ENCODE peak calls at places on chromosomes 3 and 15, in ten cellular contexts. One of them, this sample, is unnamed.

GRCh38 chr15:36644156-36644896 is 64.9 kb downstream of the CDIN1 start:
- DNase-seq in iPS DF 19.7: no peak
- DNase-seq in omental fat pad: no peak
- DNase-seq in stimulated activated CD4-positive, alpha-beta T cell treated with anti-CD3 and anti-CD28 coated beads, TNF-alpha, amount 100 ng/mL, for 24 hours: no peak
- DNase-seq in Panc1: no peak
- DNase-seq in activated CD4-positive, CD25-positive, alpha-beta regulatory T cell treated with anti-CD3 and anti-CD28 coated beads, Interleukin-2, amount 50 U/mL, for 72 hours: no peak
- DNase-seq in naive thymus-derived CD8-positive, alpha-beta T cell: no peak
- DNase-seq in WTC11: no peak
- DNase-seq in myocyte: no peak
- DNase-seq in RWPE1: no peak
- DNase-seq in this sample: no peak

GRCh38 chr3:192935441-192935840 is 17.8 kb upstream of the MB21D2 start:
- DNase-seq in iPS DF 19.7: no peak
- DNase-seq in omental fat pad: no peak
- DNase-seq in stimulated activated CD4-positive, alpha-beta T cell treated with anti-CD3 and anti-CD28 coated beads, TNF-alpha, amount 100 ng/mL, for 24 hours: no peak
- DNase-seq in Panc1: no peak
- DNase-seq in activated CD4-positive, CD25-positive, alpha-beta regulatory T cell treated with anti-CD3 and anti-CD28 coated beads, Interleukin-2, amount 50 U/mL, for 72 hours: no peak
- DNase-seq in naive thymus-derived CD8-positive, alpha-beta T cell: no peak
- DNase-seq in WTC11: no peak
- DNase-seq in myocyte: no peak
- DNase-seq in RWPE1: no peak
- DNase-seq in this sample: no peak

GRCh38 chr3:123157598-123158287 is 44.0 kb upstream of the SEC22A start:
- DNase-seq in iPS DF 19.7: no peak
- DNase-seq in omental fat pad: no peak
- DNase-seq in stimulated activated CD4-positive, alpha-beta T cell treated with anti-CD3 and anti-CD28 coated beads, TNF-alpha, amount 100 ng/mL, for 24 hours: no peak
- DNase-seq in Panc1: no peak
- DNase-seq in activated CD4-positive, CD25-positive, alpha-beta regulatory T cell treated with anti-CD3 and anti-CD28 coated beads, Interleukin-2, amount 50 U/mL, for 72 hours: no peak
- DNase-seq in naive thymus-derived CD8-positive, alpha-beta T cell: no peak
- DNase-seq in WTC11: no peak
- DNase-seq in myocyte: no peak
- DNase-seq in RWPE1: no peak
- DNase-seq in this sample: no peak

GRCh38 chr15:25481208-25481862 is 42.5 kb upstream of the UBE3A start:
- DNase-seq in iPS DF 19.7: peak; percentile 54
- DNase-seq in omental fat pad: no peak
- DNase-seq in stimulated activated CD4-positive, alpha-beta T cell treated with anti-CD3 and anti-CD28 coated beads, TNF-alpha, amount 100 ng/mL, for 24 hours: no peak
- DNase-seq in Panc1: no peak
- DNase-seq in activated CD4-positive, CD25-positive, alpha-beta regulatory T cell treated with anti-CD3 and anti-CD28 coated beads, Interleukin-2, amount 50 U/mL, for 72 hours: no peak
- DNase-seq in naive thymus-derived CD8-positive, alpha-beta T cell: no peak
- DNase-seq in WTC11: peak; percentile 42
- DNase-seq in myocyte: no peak
- DNase-seq in RWPE1: peak; percentile 27
- DNase-seq in this sample: no peak

GRCh38 chr3:30688776-30689175 is 82.4 kb downstream of the TGFBR2 start:
- DNase-seq in iPS DF 19.7: no peak
- DNase-seq in omental fat pad: no peak
- DNase-seq in stimulated activated CD4-positive, alpha-beta T cell treated with anti-CD3 and anti-CD28 coated beads, TNF-alpha, amount 100 ng/mL, for 24 hours: no peak
- DNase-seq in Panc1: no peak
- DNase-seq in activated CD4-positive, CD25-positive, alpha-beta regulatory T cell treated with anti-CD3 and anti-CD28 coated beads, Interleukin-2, amount 50 U/mL, for 72 hours: no peak
- DNase-seq in naive thymus-derived CD8-positive, alpha-beta T cell: no peak
- DNase-seq in WTC11: no peak
- DNase-seq in myocyte: no peak
- DNase-seq in RWPE1: peak; percentile 1
- DNase-seq in this sample: no peak

GRCh38 chr3:128489860-128490649 is 2.9 kb downstream of the GATA2 start:
- DNase-seq in iPS DF 19.7: no peak
- DNase-seq in omental fat pad: peak; percentile 20
- DNase-seq in stimulated activated CD4-positive, alpha-beta T cell treated with anti-CD3 and anti-CD28 coated beads, TNF-alpha, amount 100 ng/mL, for 24 hours: no peak
- DNase-seq in Panc1: no peak
- DNase-seq in activated CD4-positive, CD25-positive, alpha-beta regulatory T cell treated with anti-CD3 and anti-CD28 coated beads, Interleukin-2, amount 50 U/mL, for 72 hours: no peak
- DNase-seq in naive thymus-derived CD8-positive, alpha-beta T cell: peak; percentile 23
- DNase-seq in WTC11: peak; percentile 64
- DNase-seq in myocyte: peak; percentile 24
- DNase-seq in RWPE1: no peak
- DNase-seq in this sample: no peak

GRCh38 chr3:33131328-33132018 is 17.7 kb downstream of the CRTAP start:
- DNase-seq in iPS DF 19.7: peak; percentile 85
- DNase-seq in omental fat pad: no peak
- DNase-seq in stimulated activated CD4-positive, alpha-beta T cell treated with anti-CD3 and anti-CD28 coated beads, TNF-alpha, amount 100 ng/mL, for 24 hours: no peak
- DNase-seq in Panc1: no peak
- DNase-seq in activated CD4-positive, CD25-positive, alpha-beta regulatory T cell treated with anti-CD3 and anti-CD28 coated beads, Interleukin-2, amount 50 U/mL, for 72 hours: no peak
- DNase-seq in naive thymus-derived CD8-positive, alpha-beta T cell: peak; percentile 26
- DNase-seq in WTC11: peak; percentile 63
- DNase-seq in myocyte: peak; percentile 71
- DNase-seq in RWPE1: peak; percentile 49
- DNase-seq in this sample: no peak

GRCh38 chr3:45870099-45870498 is 16.2 kb upstream of the CCR9 start:
- DNase-seq in iPS DF 19.7: no peak
- DNase-seq in omental fat pad: no peak
- DNase-seq in stimulated activated CD4-positive, alpha-beta T cell treated with anti-CD3 and anti-CD28 coated beads, TNF-alpha, amount 100 ng/mL, for 24 hours: peak; percentile 19
- DNase-seq in Panc1: no peak
- DNase-seq in activated CD4-positive, CD25-positive, alpha-beta regulatory T cell treated with anti-CD3 and anti-CD28 coated beads, Interleukin-2, amount 50 U/mL, for 72 hours: peak; percentile 40
- DNase-seq in naive thymus-derived CD8-positive, alpha-beta T cell: peak; percentile 82
- DNase-seq in WTC11: no peak
- DNase-seq in myocyte: no peak
- DNase-seq in RWPE1: no peak
- DNase-seq in this sample: no peak

GRCh38 chr15:92077353-92078080 is 224.0 kb downstream of the SLCO3A1 start:
- DNase-seq in iPS DF 19.7: peak; percentile 57
- DNase-seq in omental fat pad: peak; percentile 38
- DNase-seq in stimulated activated CD4-positive, alpha-beta T cell treated with anti-CD3 and anti-CD28 coated beads, TNF-alpha, amount 100 ng/mL, for 24 hours: peak; percentile 66
- DNase-seq in Panc1: no peak
- DNase-seq in activated CD4-positive, CD25-positive, alpha-beta regulatory T cell treated with anti-CD3 and anti-CD28 coated beads, Interleukin-2, amount 50 U/mL, for 72 hours: peak; percentile 47
- DNase-seq in naive thymus-derived CD8-positive, alpha-beta T cell: peak; percentile 51
- DNase-seq in WTC11: peak; percentile 81
- DNase-seq in myocyte: no peak
- DNase-seq in RWPE1: peak; percentile 73
- DNase-seq in this sample: peak; percentile 33